ENCODE peak calls at places on chromosomes 4 and X, in nine cellular contexts. H, N, P, Q, M, B, C, S and E are unnamed samples.

GRCh38 chr4:151948351-151949016 is 187.7 kb upstream of the GATB start:
- DNase-seq in P (peak), N (no peak), H (no peak), Q (no peak), B (no peak), C (no peak), S (no peak), M (no peak), E (no peak)

GRCh38 chrX:20205927-20206708 is 60.6 kb downstream of the RPS6KA3 start:
- DNase-seq in S (no peak), P (no peak), B (no peak), C (no peak), N (no peak), H (no peak), Q (no peak), M (peak), E (no peak)

GRCh38 chrX:2707334-2707760 is 16.3 kb downstream of the CD99 start:
- DNase-seq in H (peak), P (peak), M (peak), C (peak), Q (no peak), N (no peak), B (no peak), S (peak), E (no peak)

GRCh38 chrX:140744085-140744484 is 34.5 kb downstream of the LINC00632 start:
- DNase-seq in P (no peak), S (no peak), Q (no peak), N (no peak), H (no peak), C (no peak), B (no peak), M (no peak), E (no peak)

GRCh38 chr4:141425124-141425523 is 204.4 kb downstream of the ZNF330 start:
- DNase-seq in H (no peak), B (no peak), M (no peak), N (no peak), P (no peak), C (no peak), S (no peak), Q (no peak), E (no peak)

GRCh38 chrX:101219116-101219839 is at the start of gene DRP2:
- DNase-seq in P (no peak), S (peak), C (no peak), H (no peak), M (no peak), Q (no peak), N (no peak), B (no peak), E (no peak)

GRCh38 chrX:110021180-110022022 is 18.5 kb downstream of the TMEM164 start:
- DNase-seq in P (no peak), N (no peak), H (peak), M (no peak), B (no peak), Q (no peak), C (no peak), S (peak), E (no peak)

GRCh38 chrX:145825896-145826295 is 8.3 kb downstream of the SLITRK2 start:
- DNase-seq in C (no peak), P (no peak), Q (peak), S (no peak), M (peak), B (no peak), H (peak), N (no peak), E (no peak)

GRCh38 chrX:121103381-121103780 is 56.0 kb downstream of the GLUD2 start:
- DNase-seq in Q (no peak), H (no peak), M (no peak), N (no peak), P (peak), B (no peak), S (no peak), C (no peak), E (no peak)

GRCh38 chrX:41238543-41238942 is 95.4 kb upstream of the DDX3X start:
- DNase-seq in C (no peak), M (peak), P (no peak), N (no peak), H (no peak), S (peak), Q (no peak), B (no peak), E (no peak)